ENCODE peak calls at places on chromosomes 7 and 10, in ten cellular contexts. Y is transverse colon, Q is prostate gland, Z is sigmoid colon, E is stomach, P is HepG2, G is SK-N-SH, W is Panc1, J is breast epithelium, M is esophagus muscularis mucosa. N is an unnamed sample.

GRCh38 chr10:93181929-93182327 is 108.2 kb downstream of the CYP26A1 start:
- DNase-seq in Y (no peak), Q (no peak), Z (no peak), E (no peak), P (no peak), G (no peak), W (no peak), J (no peak), M (no peak), N (no peak)

GRCh38 chr7:23967949-23968599 is 258.1 kb downstream of the STK31 start:
- DNase-seq in Y (no peak), Q (no peak), Z (no peak), E (no peak), P (no peak), G (no peak), W (no peak), J (no peak), M (no peak), N (no peak)

GRCh38 chr7:149291036-149291835 is 29.2 kb downstream of the ZNF783 start:
- DNase-seq in Y (no peak), Q (no peak), Z (no peak), E (no peak), P (no peak), G (no peak), W (no peak), J (no peak), M (no peak), N (no peak)

GRCh38 chr10:61933857-61934559 is 32.5 kb downstream of the ARID5B start:
- DNase-seq in Y (no peak), Q (no peak), Z (no peak), E (no peak), P (no peak), G (no peak), W (no peak), J (no peak), M (no peak), N (no peak)

GRCh38 chr7:26709210-26709990 is 155.0 kb downstream of the SKAP2 start:
- DNase-seq in Y (no peak), Q (no peak), Z (no peak), E (no peak), P (no peak), G (no peak), W (no peak), J (no peak), M (no peak), N (peak)

GRCh38 chr10:9015005-9015404 is 960.5 kb downstream of the GATA3 start:
- DNase-seq in Y (no peak), Q (no peak), Z (no peak), E (no peak), P (no peak), G (no peak), W (no peak), J (no peak), M (no peak), N (no peak)

GRCh38 chr7:45402480-45403218 is 171.5 kb upstream of the ADCY1 start:
- DNase-seq in Y (no peak), Q (no peak), Z (no peak), E (no peak), P (no peak), G (no peak), W (no peak), J (no peak), M (no peak), N (peak)

GRCh38 chr7:157926107-157926506 is 589.3 kb downstream of the DNAJB6 start:
- DNase-seq in Y (no peak), Q (no peak), Z (no peak), E (no peak), P (no peak), G (no peak), W (no peak), J (no peak), M (no peak), N (no peak)

GRCh38 chr10:94085766-94086437 is 92.2 kb downstream of the PLCE1 start:
- DNase-seq in Y (no peak), Q (no peak), Z (no peak), E (no peak), P (no peak), G (no peak), W (no peak), J (no peak), M (no peak), N (no peak)

GRCh38 chr10:81081887-81082620 is 544.4 kb downstream of the SH2D4B start:
- DNase-seq in Y (no peak), Q (no peak), Z (no peak), E (no peak), P (no peak), G (no peak), W (peak), J (no peak), M (no peak), N (no peak)

GRCh38 chr7:133258174-133258573 is 5.3 kb downstream of the EXOC4 start:
- DNase-seq in Y (no peak), Q (no peak), Z (no peak), E (no peak), P (no peak), G (no peak), W (no peak), J (no peak), M (no peak), N (no peak)

GRCh38 chr7:80236696-80237095 is 102.1 kb downstream of the GNAI1 start:
- DNase-seq in Y (no peak), Q (no peak), Z (no peak), E (no peak), P (no peak), G (no peak), W (no peak), J (no peak), M (no peak), N (no peak)

GRCh38 chr7:135274495-135275268 is 41.0 kb downstream of the STRA8 start:
- DNase-seq in Y (peak), Q (peak), Z (peak), E (peak), P (peak), G (peak), W (peak), J (peak), M (no peak), N (peak)

GRCh38 chr10:23461557-23461956 is 22.7 kb downstream of the OTUD1 start:
- DNase-seq in Y (no peak), Q (no peak), Z (no peak), E (no peak), P (peak), G (no peak), W (no peak), J (no peak), M (no peak), N (no peak)

GRCh38 chr10:50536617-50537252 is 87.0 kb downstream of the SGMS1 start:
- DNase-seq in Y (no peak), Q (no peak), Z (no peak), E (no peak), P (no peak), G (no peak), W (no peak), J (no peak), M (peak), N (no peak)

GRCh38 chr7:100400656-100401055 is 27.4 kb downstream of the PILRA start:
- DNase-seq in Y (no peak), Q (no peak), Z (no peak), E (no peak), P (peak), G (peak), W (no peak), J (no peak), M (no peak), N (no peak)

GRCh38 chr10:18313146-18313542 is 172.9 kb downstream of the CACNB2 start:
- DNase-seq in Y (no peak), Q (no peak), Z (no peak), E (no peak), P (no peak), G (no peak), W (no peak), J (no peak), M (no peak), N (no peak)

GRCh38 chr10:130190065-130190736 is 54.0 kb downstream of the GLRX3 start:
- DNase-seq in Y (peak), Q (peak), Z (peak), E (peak), P (peak), G (peak), W (peak), J (peak), M (peak), N (peak)

GRCh38 chr7:154610903-154611302 is 392.0 kb downstream of the PAXIP1 start:
- DNase-seq in Y (no peak), Q (no peak), Z (no peak), E (no peak), P (no peak), G (peak), W (no peak), J (no peak), M (peak), N (no peak)

GRCh38 chr10:96311180-96311697 is 7.0 kb downstream of the DNTT start:
- DNase-seq in Y (no peak), Q (no peak), Z (no peak), E (no peak), P (no peak), G (no peak), W (no peak), J (no peak), M (no peak), N (no peak)

GRCh38 chr10:116771101-116771705 is 28.8 kb upstream of the HSPA12A start:
- DNase-seq in Y (peak), Q (no peak), Z (peak), E (peak), P (peak), G (no peak), W (no peak), J (no peak), M (no peak), N (no peak)

GRCh38 chr10:68053553-68053952 is 21.5 kb downstream of the HERC4 start:
- DNase-seq in Y (no peak), Q (no peak), Z (no peak), E (no peak), P (no peak), G (no peak), W (no peak), J (no peak), M (no peak), N (no peak)

GRCh38 chr7:12436896-12437535 is 33.4 kb upstream of the VWDE start:
- DNase-seq in Y (no peak), Q (no peak), Z (no peak), E (no peak), P (no peak), G (peak), W (no peak), J (no peak), M (no peak), N (no peak)

GRCh38 chr7:24216576-24217116 is 67.3 kb upstream of the NPY start:
- DNase-seq in Y (no peak), Q (no peak), Z (no peak), E (no peak), P (no peak), G (no peak), W (no peak), J (no peak), M (peak), N (no peak)

GRCh38 chr10:48194830-48195229 is 79.7 kb downstream of the FRMPD2 start:
- DNase-seq in Y (peak), Q (no peak), Z (no peak), E (no peak), P (peak), G (no peak), W (no peak), J (no peak), M (no peak), N (no peak)

GRCh38 chr10:113648478-113648877 is 15.4 kb downstream of the NRAP start:
- DNase-seq in Y (no peak), Q (no peak), Z (no peak), E (no peak), P (no peak), G (no peak), W (no peak), J (no peak), M (no peak), N (no peak)

GRCh38 chr10:84715911-84716310 is 387.5 kb downstream of the CCSER2 start:
- DNase-seq in Y (peak), Q (no peak), Z (no peak), E (no peak), P (peak), G (peak), W (peak), J (no peak), M (no peak), N (peak)

GRCh38 chr7:106305732-106306131 is 20.9 kb upstream of the NAMPT start:
- DNase-seq in Y (no peak), Q (no peak), Z (no peak), E (no peak), P (no peak), G (no peak), W (no peak), J (no peak), M (no peak), N (no peak)

GRCh38 chr10:15744217-15744865 is 24.6 kb upstream of the ITGA8 start:
- DNase-seq in Y (peak), Q (no peak), Z (no peak), E (peak), P (peak), G (peak), W (peak), J (no peak), M (no peak), N (peak)

GRCh38 chr10:132269286-132270230 is 38.2 kb downstream of the STK32C start:
- DNase-seq in Y (no peak), Q (no peak), Z (no peak), E (no peak), P (no peak), G (no peak), W (no peak), J (no peak), M (no peak), N (no peak)

GRCh38 chr7:596819-597182 is 77.2 kb upstream of the PDGFA start:
- DNase-seq in Y (no peak), Q (no peak), Z (no peak), E (no peak), P (no peak), G (no peak), W (no peak), J (no peak), M (no peak), N (no peak)

GRCh38 chr10:97024181-97025073 is 161.3 kb downstream of the SLIT1 start:
- DNase-seq in Y (no peak), Q (no peak), Z (no peak), E (no peak), P (no peak), G (no peak), W (no peak), J (no peak), M (no peak), N (no peak)

GRCh38 chr7:79436378-79436777 is 17.1 kb downstream of the MAGI2 start:
- DNase-seq in Y (no peak), Q (no peak), Z (no peak), E (no peak), P (no peak), G (no peak), W (no peak), J (no peak), M (no peak), N (no peak)

GRCh38 chr10:123582084-123582989 is 83.8 kb upstream of the GPR26 start:
- DNase-seq in Y (peak), Q (peak), Z (peak), E (peak), P (peak), G (peak), W (peak), J (peak), M (peak), N (peak)

GRCh38 chr7:157851501-157852067 is 514.8 kb downstream of the DNAJB6 start:
- DNase-seq in Y (peak), Q (peak), Z (peak), E (peak), P (peak), G (no peak), W (no peak), J (no peak), M (no peak), N (no peak)

GRCh38 chr7:134432296-134433152 is 26.4 kb downstream of the AKR1B1 start:
- DNase-seq in Y (peak), Q (peak), Z (peak), E (peak), P (peak), G (peak), W (peak), J (peak), M (peak), N (peak)

GRCh38 chr7:4151524-4151923 is 530.6 kb upstream of the FOXK1 start:
- DNase-seq in Y (no peak), Q (no peak), Z (no peak), E (no peak), P (no peak), G (no peak), W (no peak), J (no peak), M (no peak), N (no peak)

GRCh38 chr7:50369408-50370026 is 65.0 kb downstream of the IKZF1 start:
- DNase-seq in Y (no peak), Q (no peak), Z (no peak), E (no peak), P (peak), G (peak), W (peak), J (no peak), M (no peak), N (peak)

GRCh38 chr7:118657391-118658005 is 433.0 kb downstream of the ANKRD7 start:
- DNase-seq in Y (no peak), Q (no peak), Z (no peak), E (no peak), P (no peak), G (no peak), W (no peak), J (no peak), M (no peak), N (no peak)

GRCh38 chr7:40432046-40432445 is 297.2 kb downstream of the SUGCT start:
- DNase-seq in Y (no peak), Q (no peak), Z (no peak), E (no peak), P (no peak), G (no peak), W (no peak), J (no peak), M (no peak), N (no peak)

GRCh38 chr7:40437936-40438634 is 303.3 kb downstream of the SUGCT start:
- DNase-seq in Y (no peak), Q (no peak), Z (no peak), E (no peak), P (no peak), G (no peak), W (no peak), J (no peak), M (no peak), N (no peak)

GRCh38 chr7:40436761-40437160 is 302.0 kb downstream of the SUGCT start:
- DNase-seq in Y (no peak), Q (no peak), Z (no peak), E (no peak), P (no peak), G (no peak), W (no peak), J (no peak), M (no peak), N (no peak)

GRCh38 chr7:40437498-40437897 is 302.7 kb downstream of the SUGCT start:
- DNase-seq in Y (no peak), Q (no peak), Z (no peak), E (no peak), P (peak), G (no peak), W (peak), J (no peak), M (no peak), N (no peak)
- TF ChIP-seq POLR2AphosphoS5 in Y (no peak), Q (no peak), Z (no peak), E (no peak), P (no peak), G (peak), W (no peak), J (no peak), M (peak), N (no peak)

GRCh38 chr10:98269435-98269912 is 1.5 kb upstream of the LOXL4 start:
- DNase-seq in Y (peak), Q (peak), Z (peak), E (no peak), P (peak), G (peak), W (no peak), J (peak), M (no peak), N (no peak)
- H3K27ac ChIP-seq in Y (peak), Q (peak), Z (peak), E (peak), P (peak), G (no peak), W (peak), J (peak), M (peak), N (no peak)

GRCh38 chr7:42085531-42085930 is 151.5 kb downstream of the GLI3 start:
- DNase-seq in Y (no peak), Q (no peak), Z (no peak), E (no peak), P (no peak), G (no peak), W (no peak), J (no peak), M (peak), N (no peak)
- TF ChIP-seq POLR2AphosphoS5 in Y (no peak), Q (no peak), Z (no peak), E (no peak), P (no peak), G (no peak), W (no peak), J (no peak), M (no peak), N (no peak)

GRCh38 chr10:11824825-11825224 is 1.7 kb downstream of the PROSER2 start:
- DNase-seq in Y (no peak), Q (peak), Z (no peak), E (peak), P (no peak), G (peak), W (no peak), J (no peak), M (no peak), N (no peak)

GRCh38 chr10:11823122-11823988 is at the start of gene PROSER2:
- DNase-seq in Y (peak), Q (peak), Z (no peak), E (peak), P (no peak), G (peak), W (no peak), J (peak), M (no peak), N (peak)

GRCh38 chr10:11822809-11823121 is 391 bp upstream of the PROSER2 start:
- DNase-seq in Y (no peak), Q (no peak), Z (no peak), E (no peak), P (no peak), G (no peak), W (no peak), J (no peak), M (no peak), N (no peak)

GRCh38 chr10:11824376-11824775 is 1.2 kb downstream of the PROSER2 start:
- DNase-seq in Y (no peak), Q (peak), Z (no peak), E (no peak), P (peak), G (no peak), W (no peak), J (no peak), M (no peak), N (no peak)

DNA sequence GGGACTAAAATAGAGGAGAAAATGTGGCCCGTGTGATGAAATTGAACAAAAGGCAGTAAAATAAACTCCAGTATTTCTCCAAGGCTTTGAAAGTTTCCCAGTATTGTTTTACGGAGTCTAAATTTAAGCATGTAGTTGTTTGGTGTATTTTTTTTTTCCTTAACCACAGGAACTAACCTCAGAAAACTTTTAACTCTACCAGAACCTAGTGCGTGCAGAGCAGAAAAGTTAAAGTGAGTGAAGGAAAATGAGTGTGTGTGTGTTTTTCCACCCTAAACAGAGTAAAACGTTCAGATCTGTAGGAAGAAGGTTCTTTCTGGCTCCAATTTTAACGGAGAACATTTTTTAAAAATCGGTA is 812 bp downstream of the PROSER2 start:
- DNase-seq in Y (no peak), Q (no peak), Z (no peak), E (no peak), P (no peak), G (no peak), W (no peak), J (no peak), M (no peak), N (no peak)
- H3K27ac ChIP-seq in Y (peak), Q (peak), Z (peak), E (peak), P (peak), G (no peak), W (no peak), J (peak), M (no peak), N (no peak)

DNA sequence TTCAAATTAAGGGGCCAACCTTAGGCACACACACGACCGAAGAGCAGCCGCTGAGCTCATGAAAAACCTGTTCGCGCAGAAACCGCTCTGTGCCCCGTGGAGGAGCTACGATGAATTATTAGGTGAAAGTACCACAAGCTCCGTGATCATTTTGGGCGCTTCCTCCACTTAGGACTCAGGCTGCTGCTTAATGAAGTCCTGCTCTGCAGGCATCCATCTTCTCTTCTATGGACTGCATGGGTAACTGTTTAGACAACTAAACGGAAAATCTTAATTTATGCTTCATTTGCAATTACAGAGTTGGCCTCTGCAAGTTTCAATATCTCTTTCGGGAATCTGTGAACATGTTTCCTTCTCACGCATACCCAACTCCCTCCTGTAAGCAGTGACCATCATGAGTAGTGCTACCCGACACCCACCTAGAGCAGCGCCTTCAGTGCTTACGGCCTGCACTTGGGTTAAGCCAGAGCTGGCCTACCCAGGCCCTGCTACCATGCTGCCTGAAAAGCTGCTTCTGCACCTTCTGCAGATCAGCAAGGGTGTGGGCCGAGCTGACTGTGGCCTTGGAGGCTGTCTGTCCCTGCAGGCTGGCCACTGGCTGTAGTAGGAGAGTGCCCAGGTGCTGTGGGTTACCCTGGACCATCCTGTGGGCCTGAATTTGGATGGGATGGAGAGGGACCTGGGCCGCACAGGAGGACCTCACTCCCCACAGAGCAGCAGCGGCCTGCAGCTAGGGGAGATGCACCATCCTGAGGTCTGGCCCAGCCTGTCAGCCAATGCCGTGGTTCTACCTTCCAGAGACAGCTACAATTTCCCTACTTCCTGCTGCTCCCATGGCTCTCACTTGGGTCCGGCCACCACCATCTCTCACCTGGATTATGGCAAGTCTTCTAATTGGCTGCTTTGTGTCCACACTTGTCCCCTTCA is 36.0 kb downstream of the GNA12 start:
- DNase-seq in Y (no peak), Q (no peak), Z (peak), E (peak), P (no peak), G (no peak), W (no peak), J (peak), M (no peak), N (no peak)
- TF ChIP-seq POLR2AphosphoS5 in Y (no peak), Q (no peak), Z (no peak), E (no peak), P (no peak), G (no peak), W (no peak), J (no peak), M (no peak), N (no peak)

GRCh38 chr10:35638116-35638515 is 4.0 kb downstream of the FZD8 start:
- DNase-seq in Y (no peak), Q (no peak), Z (no peak), E (no peak), P (no peak), G (no peak), W (no peak), J (no peak), M (no peak), N (no peak)
- H3K27ac ChIP-seq in Y (no peak), Q (no peak), Z (no peak), E (no peak), P (no peak), G (no peak), W (no peak), J (no peak), M (no peak), N (no peak)

N was measured in HL-60.